ENCODE peak calls at places on chromosomes 16 and 17, in six cellular contexts. I is effector memory CD4-positive, alpha-beta T cell; O is A549; V is HAP-1; Z is HTR-8/SVneo; B is CD8-positive, alpha-beta T cell. A is an unnamed sample.
A peak's percentile ranks its signal among the peaks of the same experiment; 100 is the strongest.

GRCh38 chr16:55047903-55048497 is 117.3 kb downstream of the IRX5 start:
- DNase-seq in O (no peak), Z (no peak), B (no peak), V (no peak), I (no peak), A (no peak)

GRCh38 chr17:596763-597644 is 117.6 kb downstream of the VPS53 start:
- DNase-seq in O (peak; percentile 29), B (no peak), V (no peak), I (no peak), Z (peak; percentile 49), A (peak; percentile 38)

GRCh38 chr16:1162701-1163566 is 10.0 kb downstream of the CACNA1H start:
- DNase-seq in V (no peak), I (no peak), O (no peak), Z (no peak), B (no peak), A (no peak)

GRCh38 chr17:82108038-82108998 is 10.3 kb upstream of the FASN start:
- DNase-seq in Z (no peak), V (no peak), I (no peak), O (no peak), B (no peak), A (no peak)

GRCh38 chr17:81002013-81002384 is 10.4 kb downstream of the CHMP6 start:
- DNase-seq in V (no peak), B (no peak), I (no peak), O (no peak), Z (no peak), A (no peak)

GRCh38 chr16:14401839-14402115 is 228.3 kb downstream of the PARN start:
- DNase-seq in V (no peak), B (no peak), O (peak; percentile 38), Z (no peak), I (no peak), A (no peak)

GRCh38 chr17:62963296-62963695 is 2.7 kb upstream of the TANC2 start:
- DNase-seq in Z (peak; percentile 56), V (no peak), I (no peak), O (peak; percentile 71), B (no peak), A (no peak)

GRCh38 chr17:6496116-6496481 is 51.8 kb downstream of the PIMREG start:
- DNase-seq in I (no peak), O (no peak), Z (no peak), B (no peak), V (no peak), A (no peak)

GRCh38 chr16:3467920-3468319 is 24.4 kb downstream of the NAA60 start:
- DNase-seq in O (no peak), I (no peak), V (no peak), Z (no peak), B (no peak), A (no peak)

GRCh38 chr17:67431210-67432015 is 54.3 kb downstream of the PITPNC1 start:
- DNase-seq in O (peak; percentile 61), B (no peak), Z (peak; percentile 78), I (no peak), V (no peak), A (no peak)

GRCh38 chr17:17587614-17588336 is 3.7 kb downstream of the PEMT start:
- DNase-seq in V (no peak), O (no peak), Z (no peak), B (no peak), I (no peak), A (no peak)

GRCh38 chr17:36833279-36833678 is 104.0 kb upstream of the LHX1 start:
- DNase-seq in Z (no peak), O (no peak), B (no peak), V (no peak), I (no peak), A (no peak)

GRCh38 chr17:2898255-2898926 is 102.2 kb downstream of the RAP1GAP2 start:
- DNase-seq in Z (no peak), V (no peak), B (no peak), I (no peak), O (no peak), A (no peak)

GRCh38 chr17:7573324-7574080 is 5.9 kb upstream of the CD68 start:
- DNase-seq in V (peak; percentile 74), O (peak; percentile 92), I (peak; percentile 90), B (peak; percentile 84), Z (peak; percentile 87), A (peak; percentile 91)

GRCh38 chr17:80987941-80988461 is 3.6 kb upstream of the CHMP6 start:
- DNase-seq in O (no peak), V (no peak), I (no peak), Z (no peak), B (no peak), A (no peak)

GRCh38 chr16:52435573-52435972 is 111.4 kb downstream of the TOX3 start:
- DNase-seq in V (peak; percentile 45), B (no peak), Z (no peak), O (no peak), I (no peak), A (no peak)

GRCh38 chr17:41888332-41888965 is 23.2 kb upstream of the KLHL11 start:
- DNase-seq in O (no peak), B (no peak), Z (no peak), V (no peak), I (no peak), A (no peak)

GRCh38 chr17:64240741-64241347 is 22.2 kb downstream of the TEX2 start:
- DNase-seq in I (no peak), Z (no peak), O (no peak), B (no peak), V (peak; percentile 20), A (no peak)

GRCh38 chr16:77898671-77899211 is 110.4 kb downstream of the VAT1L start:
- DNase-seq in V (no peak), B (no peak), Z (no peak), O (no peak), I (no peak), A (no peak)